ENCODE peak calls at places on chromosomes 16 and 17, in five cellular contexts. One of them, this sample, is unnamed.

GRCh38 chr17:81239714-81240555 is 817 bp downstream of the NDUFAF8 start:
- DNase-seq in 8988T: peak
- DNase-seq in stimulated activated CD8-positive, alpha-beta memory T cell treated with anti-CD3 and anti-CD28 coated beads, Interleukin-15, amount 100 ng/mL, for 1 hour: no peak
- DNase-seq in AML-193: no peak
- DNase-seq in sigmoid colon: no peak
- DNase-seq in this sample: no peak

GRCh38 chr16:27792486-27793275 is 242.7 kb downstream of the KATNIP start:
- DNase-seq in 8988T: no peak
- DNase-seq in stimulated activated CD8-positive, alpha-beta memory T cell treated with anti-CD3 and anti-CD28 coated beads, Interleukin-15, amount 100 ng/mL, for 1 hour: no peak
- DNase-seq in AML-193: no peak
- DNase-seq in sigmoid colon: no peak
- DNase-seq in this sample: no peak

GRCh38 chr17:45931677-45932076 is 37.3 kb downstream of the MAPT start:
- DNase-seq in 8988T: no peak
- DNase-seq in stimulated activated CD8-positive, alpha-beta memory T cell treated with anti-CD3 and anti-CD28 coated beads, Interleukin-15, amount 100 ng/mL, for 1 hour: no peak
- DNase-seq in AML-193: no peak
- DNase-seq in sigmoid colon: no peak
- DNase-seq in this sample: no peak

GRCh38 chr16:27169511-27170071 is 33.7 kb upstream of the KDM8 start:
- DNase-seq in 8988T: no peak
- DNase-seq in stimulated activated CD8-positive, alpha-beta memory T cell treated with anti-CD3 and anti-CD28 coated beads, Interleukin-15, amount 100 ng/mL, for 1 hour: peak
- DNase-seq in AML-193: peak
- DNase-seq in sigmoid colon: no peak
- DNase-seq in this sample: no peak

GRCh38 chr17:57634713-57635465 is 110.2 kb downstream of the CCDC182 start:
- DNase-seq in 8988T: no peak
- DNase-seq in stimulated activated CD8-positive, alpha-beta memory T cell treated with anti-CD3 and anti-CD28 coated beads, Interleukin-15, amount 100 ng/mL, for 1 hour: no peak
- DNase-seq in AML-193: no peak
- DNase-seq in sigmoid colon: no peak
- DNase-seq in this sample: no peak

GRCh38 chr17:81196505-81197408 is 26.0 kb downstream of the CEP131 start:
- DNase-seq in 8988T: no peak
- DNase-seq in stimulated activated CD8-positive, alpha-beta memory T cell treated with anti-CD3 and anti-CD28 coated beads, Interleukin-15, amount 100 ng/mL, for 1 hour: no peak
- DNase-seq in AML-193: no peak
- DNase-seq in sigmoid colon: no peak
- DNase-seq in this sample: no peak

GRCh38 chr16:75089486-75090202 is 26.9 kb downstream of the LDHD start:
- DNase-seq in 8988T: no peak
- DNase-seq in stimulated activated CD8-positive, alpha-beta memory T cell treated with anti-CD3 and anti-CD28 coated beads, Interleukin-15, amount 100 ng/mL, for 1 hour: no peak
- DNase-seq in AML-193: no peak
- DNase-seq in sigmoid colon: no peak
- DNase-seq in this sample: no peak

GRCh38 chr17:77644981-77645380 is 313.5 kb upstream of the TNRC6C start:
- DNase-seq in 8988T: no peak
- DNase-seq in stimulated activated CD8-positive, alpha-beta memory T cell treated with anti-CD3 and anti-CD28 coated beads, Interleukin-15, amount 100 ng/mL, for 1 hour: no peak
- DNase-seq in AML-193: no peak
- DNase-seq in sigmoid colon: no peak
- DNase-seq in this sample: no peak

GRCh38 chr16:31487720-31488629 is 5.1 kb downstream of the SLC5A2 start:
- DNase-seq in 8988T: peak
- DNase-seq in stimulated activated CD8-positive, alpha-beta memory T cell treated with anti-CD3 and anti-CD28 coated beads, Interleukin-15, amount 100 ng/mL, for 1 hour: peak
- DNase-seq in AML-193: peak
- DNase-seq in sigmoid colon: no peak
- DNase-seq in this sample: no peak

GRCh38 chr17:45374501-45374900 is 57.7 kb upstream of the MAP3K14 start:
- DNase-seq in 8988T: no peak
- DNase-seq in stimulated activated CD8-positive, alpha-beta memory T cell treated with anti-CD3 and anti-CD28 coated beads, Interleukin-15, amount 100 ng/mL, for 1 hour: no peak
- DNase-seq in AML-193: no peak
- DNase-seq in sigmoid colon: no peak
- DNase-seq in this sample: no peak

GRCh38 chr17:53516643-53517042 is 306.1 kb upstream of the KIF2B start:
- DNase-seq in 8988T: no peak
- DNase-seq in stimulated activated CD8-positive, alpha-beta memory T cell treated with anti-CD3 and anti-CD28 coated beads, Interleukin-15, amount 100 ng/mL, for 1 hour: no peak
- DNase-seq in AML-193: no peak
- DNase-seq in sigmoid colon: no peak
- DNase-seq in this sample: no peak

GRCh38 chr17:81011951-81012350 is 20.3 kb downstream of the CHMP6 start:
- DNase-seq in 8988T: no peak
- DNase-seq in stimulated activated CD8-positive, alpha-beta memory T cell treated with anti-CD3 and anti-CD28 coated beads, Interleukin-15, amount 100 ng/mL, for 1 hour: no peak
- DNase-seq in AML-193: no peak
- DNase-seq in sigmoid colon: no peak
- DNase-seq in this sample: no peak

GRCh38 chr16:31467151-31467550 is 4.8 kb upstream of the TGFB1I1 start:
- DNase-seq in 8988T: no peak
- DNase-seq in stimulated activated CD8-positive, alpha-beta memory T cell treated with anti-CD3 and anti-CD28 coated beads, Interleukin-15, amount 100 ng/mL, for 1 hour: no peak
- DNase-seq in AML-193: peak
- DNase-seq in sigmoid colon: peak
- DNase-seq in this sample: no peak

GRCh38 chr17:10013360-10014112 is 108.5 kb upstream of the RCVRN start:
- DNase-seq in 8988T: no peak
- DNase-seq in stimulated activated CD8-positive, alpha-beta memory T cell treated with anti-CD3 and anti-CD28 coated beads, Interleukin-15, amount 100 ng/mL, for 1 hour: no peak
- DNase-seq in AML-193: no peak
- DNase-seq in sigmoid colon: no peak
- DNase-seq in this sample: no peak

GRCh38 chr16:89924298-89924924 is 1.3 kb downstream of the TUBB3 start:
- DNase-seq in 8988T: peak
- DNase-seq in stimulated activated CD8-positive, alpha-beta memory T cell treated with anti-CD3 and anti-CD28 coated beads, Interleukin-15, amount 100 ng/mL, for 1 hour: no peak
- DNase-seq in AML-193: peak
- DNase-seq in sigmoid colon: no peak
- DNase-seq in this sample: no peak

GRCh38 chr17:72467841-72468653 is 347.2 kb downstream of the SOX9 start:
- DNase-seq in 8988T: no peak
- DNase-seq in stimulated activated CD8-positive, alpha-beta memory T cell treated with anti-CD3 and anti-CD28 coated beads, Interleukin-15, amount 100 ng/mL, for 1 hour: no peak
- DNase-seq in AML-193: no peak
- DNase-seq in sigmoid colon: no peak
- DNase-seq in this sample: peak

GRCh38 chr16:85320677-85321385 is 208.6 kb upstream of the CIBAR2 start:
- DNase-seq in 8988T: no peak
- DNase-seq in stimulated activated CD8-positive, alpha-beta memory T cell treated with anti-CD3 and anti-CD28 coated beads, Interleukin-15, amount 100 ng/mL, for 1 hour: no peak
- DNase-seq in AML-193: no peak
- DNase-seq in sigmoid colon: no peak
- DNase-seq in this sample: no peak

GRCh38 chr16:1870365-1871082 is 1.4 kb downstream of the MEIOB start:
- DNase-seq in 8988T: peak
- DNase-seq in stimulated activated CD8-positive, alpha-beta memory T cell treated with anti-CD3 and anti-CD28 coated beads, Interleukin-15, amount 100 ng/mL, for 1 hour: no peak
- DNase-seq in AML-193: no peak
- DNase-seq in sigmoid colon: no peak
- DNase-seq in this sample: no peak

This sample was measured in BJ.